ENCODE peak calls at places on chromosomes 1 and 21, in ten cellular contexts. S is activated CD8-positive, alpha-beta memory T cell treated with anti-CD3 and anti-CD28 coated beads, Interleukin-2, amount 50 U/mL, for 48 hours; L is activated naive CD4-positive, alpha-beta T cell treated with anti-CD3 and anti-CD28 coated beads for 36 hours; V is NB4; F is GM19239; H is activated naive CD8-positive, alpha-beta T cell treated with anti-CD3 and anti-CD28 coated beads, Interleukin-2, amount 50 U/mL, for 24 hours; J is T-helper 9 cell; D is esophagus squamous epithelium; U is NCI-H524; Z is stimulated activated CD8-positive, alpha-beta memory T cell treated with anti-CD3 and anti-CD28 coated beads, Interleukin-4, amount 100 ng/mL, for 4 hours. M is an unnamed sample.

GRCh38 chr1:155012052-155012546 is 9.5 kb downstream of the ZBTB7B start:
- DNase-seq in S (peak), L (peak), V (peak), F (no peak), H (no peak), J (no peak), D (no peak), U (peak), Z (no peak), M (peak)

GRCh38 chr1:154896811-154897286 is 26.8 kb upstream of the KCNN3 start:
- DNase-seq in S (peak), L (no peak), V (no peak), F (no peak), H (no peak), J (no peak), D (no peak), U (no peak), Z (no peak), M (no peak)

GRCh38 chr1:47585141-47585902 is 147.5 kb downstream of the FOXD2 start:
- DNase-seq in S (no peak), L (no peak), V (no peak), F (no peak), H (no peak), J (no peak), D (no peak), U (no peak), Z (no peak), M (no peak)

GRCh38 chr1:200336111-200336845 is 73.6 kb downstream of the ZNF281 start:
- DNase-seq in S (no peak), L (no peak), V (no peak), F (no peak), H (no peak), J (no peak), D (no peak), U (no peak), Z (no peak), M (no peak)

GRCh38 chr1:84996846-84997666 is at the start of gene MCOLN2:
- DNase-seq in S (peak), L (peak), V (peak), F (no peak), H (peak), J (peak), D (no peak), U (peak), Z (no peak), M (peak)

GRCh38 chr1:172246521-172247390 is 173.7 kb upstream of the C1orf105 start:
- DNase-seq in S (no peak), L (no peak), V (no peak), F (no peak), H (no peak), J (no peak), D (no peak), U (no peak), Z (no peak), M (no peak)

GRCh38 chr1:36536727-36537126 is 54.0 kb upstream of the CSF3R start:
- DNase-seq in S (no peak), L (no peak), V (no peak), F (no peak), H (no peak), J (no peak), D (no peak), U (no peak), Z (no peak), M (no peak)

GRCh38 chr1:210262167-210262896 is 29.7 kb downstream of the SERTAD4 start:
- DNase-seq in S (no peak), L (no peak), V (no peak), F (no peak), H (no peak), J (no peak), D (no peak), U (peak), Z (no peak), M (no peak)

GRCh38 chr1:154871374-154871773 is 1.3 kb upstream of the KCNN3 start:
- DNase-seq in S (no peak), L (no peak), V (no peak), F (no peak), H (no peak), J (no peak), D (no peak), U (no peak), Z (no peak), M (no peak)

GRCh38 chr21:22725436-22725835 is 1727.2 kb downstream of the NCAM2 start:
- DNase-seq in S (no peak), L (no peak), V (no peak), F (no peak), H (no peak), J (no peak), D (no peak), U (no peak), Z (no peak), M (no peak)

GRCh38 chr1:151130837-151131586 is 15.4 kb downstream of the SEMA6C start:
- DNase-seq in S (peak), L (peak), V (no peak), F (peak), H (peak), J (peak), D (peak), U (peak), Z (peak), M (peak)

GRCh38 chr1:107139833-107140702 is 771 bp upstream of the NTNG1 start:
- DNase-seq in S (peak), L (peak), V (peak), F (no peak), H (peak), J (no peak), D (no peak), U (peak), Z (no peak), M (peak)

GRCh38 chr1:227453962-227454361 is 109.4 kb upstream of the ZNF678 start:
- DNase-seq in S (no peak), L (no peak), V (no peak), F (no peak), H (no peak), J (no peak), D (no peak), U (no peak), Z (no peak), M (no peak)

GRCh38 chr1:41880261-41880660 is 38.5 kb downstream of the HIVEP3 start:
- DNase-seq in S (no peak), L (no peak), V (no peak), F (no peak), H (no peak), J (no peak), D (no peak), U (no peak), Z (no peak), M (no peak)

GRCh38 chr1:86951430-86951829 is 37.0 kb downstream of the HS2ST1 start:
- DNase-seq in S (no peak), L (no peak), V (no peak), F (no peak), H (no peak), J (no peak), D (no peak), U (no peak), Z (no peak), M (no peak)

GRCh38 chr1:15328785-15329480 is 80.8 kb upstream of the EFHD2 start:
- DNase-seq in S (no peak), L (no peak), V (no peak), F (no peak), H (no peak), J (no peak), D (no peak), U (no peak), Z (no peak), M (no peak)

GRCh38 chr1:114061431-114061830 is 82.2 kb downstream of the OLFML3 start:
- DNase-seq in S (no peak), L (no peak), V (no peak), F (no peak), H (no peak), J (no peak), D (no peak), U (no peak), Z (no peak), M (no peak)

GRCh38 chr1:226121587-226122400 is 59.3 kb downstream of the H3-3A start:
- DNase-seq in S (peak), L (peak), V (peak), F (peak), H (peak), J (peak), D (no peak), U (peak), Z (peak), M (peak)

GRCh38 chr1:205477759-205478247 is 22.0 kb upstream of the BLACAT1 start:
- DNase-seq in S (no peak), L (no peak), V (no peak), F (no peak), H (no peak), J (no peak), D (no peak), U (no peak), Z (no peak), M (no peak)

GRCh38 chr1:154755858-154756730 is 114.0 kb downstream of the KCNN3 start:
- DNase-seq in S (peak), L (peak), V (peak), F (no peak), H (peak), J (no peak), D (no peak), U (no peak), Z (no peak), M (peak)

GRCh38 chr1:154978360-154978759 is 3.9 kb downstream of the CKS1B start:
- DNase-seq in S (no peak), L (no peak), V (no peak), F (no peak), H (no peak), J (no peak), D (no peak), U (no peak), Z (no peak), M (no peak)

GRCh38 chr1:107247679-107248078 is 106.8 kb downstream of the NTNG1 start:
- DNase-seq in S (no peak), L (no peak), V (no peak), F (no peak), H (no peak), J (no peak), D (no peak), U (no peak), Z (no peak), M (no peak)

GRCh38 chr1:237261198-237261597 is 219.2 kb downstream of the RYR2 start:
- DNase-seq in S (no peak), L (no peak), V (no peak), F (no peak), H (no peak), J (no peak), D (no peak), U (no peak), Z (no peak), M (no peak)

GRCh38 chr1:171563675-171564074 is 58.4 kb upstream of the MYOCOS start:
- DNase-seq in S (no peak), L (no peak), V (no peak), F (no peak), H (no peak), J (no peak), D (no peak), U (no peak), Z (no peak), M (no peak)

GRCh38 chr1:37478451-37478871 is 4.1 kb downstream of the ZC3H12A start:
- DNase-seq in S (peak), L (peak), V (peak), F (no peak), H (peak), J (peak), D (no peak), U (no peak), Z (no peak), M (no peak)

GRCh38 chr1:20494609-20495311 is 8.8 kb upstream of the CAMK2N1 start:
- DNase-seq in S (no peak), L (no peak), V (no peak), F (no peak), H (no peak), J (no peak), D (no peak), U (no peak), Z (no peak), M (no peak)

GRCh38 chr1:93963585-93963984 is 54.4 kb upstream of the GCLM start:
- DNase-seq in S (no peak), L (no peak), V (no peak), F (no peak), H (no peak), J (no peak), D (no peak), U (no peak), Z (no peak), M (no peak)

GRCh38 chr1:228541725-228542124 is 54.5 kb downstream of the RNF187 start:
- DNase-seq in S (no peak), L (no peak), V (no peak), F (no peak), H (no peak), J (no peak), D (no peak), U (no peak), Z (no peak), M (no peak)

GRCh38 chr1:207698822-207699483 is 52.9 kb upstream of the CD46 start:
- DNase-seq in S (peak), L (peak), V (peak), F (no peak), H (peak), J (no peak), D (no peak), U (peak), Z (no peak), M (peak)

GRCh38 chr1:183652107-183652506 is 1.0 kb downstream of the APOBEC4 start:
- DNase-seq in S (no peak), L (peak), V (no peak), F (no peak), H (no peak), J (no peak), D (no peak), U (no peak), Z (no peak), M (no peak)

GRCh38 chr1:31902509-31902857 is 35.7 kb downstream of the PTP4A2 start:
- DNase-seq in S (no peak), L (no peak), V (peak), F (no peak), H (no peak), J (no peak), D (no peak), U (no peak), Z (no peak), M (no peak)

GRCh38 chr1:17442841-17443240 is 3.4 kb upstream of the RCC2 start:
- DNase-seq in S (no peak), L (no peak), V (no peak), F (no peak), H (no peak), J (no peak), D (no peak), U (no peak), Z (no peak), M (no peak)

GRCh38 chr1:154973344-154974085 is 966 bp upstream of the CKS1B start:
- DNase-seq in S (peak), L (peak), V (peak), F (peak), H (peak), J (peak), D (peak), U (peak), Z (peak), M (peak)

GRCh38 chr1:9960705-9961562 is 17.7 kb downstream of the NMNAT1 start:
- DNase-seq in S (no peak), L (no peak), V (peak), F (peak), H (no peak), J (no peak), D (no peak), U (peak), Z (no peak), M (peak)

GRCh38 chr1:63723618-63724017 is 50.2 kb upstream of the ROR1 start:
- DNase-seq in S (no peak), L (no peak), V (no peak), F (no peak), H (no peak), J (no peak), D (no peak), U (no peak), Z (no peak), M (no peak)

GRCh38 chr21:14773777-14774345 is 227.7 kb upstream of the SAMSN1 start:
- DNase-seq in S (peak), L (peak), V (peak), F (no peak), H (peak), J (peak), D (no peak), U (peak), Z (peak), M (peak)